ENCODE peak calls at places on chromosomes 1 and 21, in six cellular contexts. Z, T, F, A, I and D are unnamed samples.

GRCh38 chr1:225451340-225451739 is 23.5 kb upstream of the LBR start:
- DNase-seq in T (no peak), I (no peak), Z (no peak), A (no peak), F (no peak), D (no peak)

GRCh38 chr1:178513278-178513983 is 522 bp downstream of the TEX35 start:
- DNase-seq in I (no peak), F (no peak), T (no peak), Z (no peak), A (no peak), D (no peak)

GRCh38 chr21:39006653-39007417 is 176.4 kb downstream of the PSMG1 start:
- DNase-seq in F (no peak), A (no peak), Z (no peak), I (no peak), T (no peak), D (no peak)

GRCh38 chr1:248111157-248111556 is 16.2 kb downstream of the OR2L13 start:
- DNase-seq in F (no peak), A (no peak), T (no peak), Z (no peak), I (no peak), D (no peak)

GRCh38 chr1:13583592-13583963 is at the start of gene PDPN:
- DNase-seq in Z (no peak), T (no peak), I (no peak), F (peak), A (no peak), D (no peak)

GRCh38 chr1:175841613-175842234 is 98.3 kb upstream of the TNR start:
- DNase-seq in F (no peak), A (no peak), I (peak), T (no peak), Z (no peak), D (no peak)

GRCh38 chr1:182965096-182965495 is 12.1 kb upstream of the SHCBP1L start:
- DNase-seq in A (no peak), Z (no peak), T (no peak), I (no peak), F (no peak), D (no peak)

GRCh38 chr1:231817813-231818212 is 191.2 kb downstream of the DISC1 start:
- DNase-seq in I (no peak), A (no peak), T (no peak), Z (no peak), F (no peak), D (no peak)

GRCh38 chr1:22229374-22229773 is 86.5 kb upstream of the WNT4 start:
- DNase-seq in T (no peak), Z (peak), F (no peak), I (no peak), A (no peak), D (no peak)

GRCh38 chr21:32329331-32329730 is 30.7 kb downstream of the MRAP start:
- DNase-seq in T (no peak), A (no peak), I (no peak), Z (no peak), F (no peak), D (no peak)

GRCh38 chr1:201295861-201296260 is 12.6 kb downstream of the PKP1 start:
- DNase-seq in F (no peak), T (no peak), Z (peak), I (no peak), A (no peak), D (no peak)

GRCh38 chr21:33109574-33110339 is 39.8 kb downstream of the OLIG1 start:
- DNase-seq in T (no peak), I (no peak), A (no peak), F (no peak), Z (no peak), D (no peak)

GRCh38 chr1:40948741-40949528 is 30.6 kb upstream of the CTPS1 start:
- DNase-seq in T (peak), Z (peak), F (peak), I (peak), A (peak), D (no peak)

DNA sequence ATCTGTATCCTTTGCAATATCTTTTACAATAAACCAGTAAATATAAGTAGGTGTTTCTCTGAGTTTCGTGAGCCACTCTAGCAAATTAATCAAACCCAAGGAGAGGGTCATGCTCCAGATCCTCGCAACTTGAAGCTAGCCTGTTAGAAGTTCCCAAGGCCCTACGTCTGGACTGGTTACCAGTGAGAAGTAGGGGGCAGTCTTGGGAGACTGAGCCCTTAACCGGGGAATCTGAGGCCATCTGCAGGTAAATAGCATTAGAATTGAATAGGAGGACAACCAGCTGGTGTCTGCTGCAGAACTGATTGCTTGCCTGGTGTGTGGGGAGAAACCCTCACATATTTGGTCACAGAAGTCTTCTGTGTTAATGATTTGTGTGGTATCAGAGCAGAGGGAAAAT is 190.5 kb downstream of the RYR2 start:
- DNase-seq in I (no peak), A (no peak), F (no peak), Z (no peak), T (no peak), D (no peak)
- TF ChIP-seq CHD2 in I (no peak), A (no peak), F (no peak), Z (no peak), T (no peak), D (no peak)

DNA sequence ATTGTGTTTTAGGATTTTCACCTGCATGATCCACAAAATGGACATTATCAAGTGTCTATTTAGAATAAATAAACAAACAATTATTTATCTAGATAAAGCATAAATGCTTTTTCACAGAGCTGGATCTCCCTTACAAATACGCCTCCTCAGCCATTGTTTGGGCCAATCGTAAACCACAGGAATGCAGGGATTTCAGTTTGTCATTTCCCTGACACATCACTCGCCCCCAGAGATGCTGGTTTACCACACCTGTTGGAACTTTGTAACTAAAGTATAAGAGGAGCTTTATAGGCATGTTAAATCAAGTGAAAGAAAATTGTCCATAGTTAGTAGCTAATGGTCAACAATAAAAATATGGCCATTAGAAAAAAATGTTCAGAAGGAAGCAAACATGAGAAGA is 40.3 kb downstream of the GPR88 start:
- DNase-seq in A (no peak), I (no peak), T (no peak), Z (no peak), F (no peak), D (no peak)
- TF ChIP-seq CHD2 in A (no peak), I (no peak), T (no peak), Z (no peak), F (no peak), D (no peak)

DNA sequence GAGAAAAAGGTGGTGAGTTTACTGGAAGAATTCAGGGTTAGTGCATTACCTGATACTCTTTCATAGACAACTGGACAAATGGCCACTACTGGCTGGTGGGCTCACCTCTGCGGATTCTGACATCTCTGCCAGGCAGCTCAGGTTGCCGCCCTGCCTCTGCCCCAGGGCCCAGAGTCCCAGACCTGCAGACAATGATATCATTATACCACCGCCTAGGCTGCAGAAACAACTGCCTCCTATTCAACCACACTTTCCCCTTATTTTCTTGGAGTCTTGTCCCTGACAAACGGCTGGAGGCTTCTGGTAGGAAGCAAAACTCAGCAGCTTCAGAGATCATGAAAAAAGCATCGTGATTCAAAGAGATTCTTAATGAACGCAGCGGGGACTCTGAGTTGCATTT is 37.0 kb downstream of the IRF2BP2 start:
- DNase-seq in Z (no peak), F (no peak), I (no peak), T (no peak), A (no peak), D (no peak)
- TF ChIP-seq CHD2 in Z (no peak), F (no peak), I (no peak), T (no peak), A (no peak), D (no peak)

GRCh38 chr21:31254131-31254530 is 89.9 kb downstream of the TIAM1 start:
- DNase-seq in A (no peak), T (no peak), Z (no peak), F (no peak), I (no peak), D (no peak)

GRCh38 chr21:31251686-31252085 is 92.4 kb downstream of the TIAM1 start:
- DNase-seq in T (peak), F (no peak), A (no peak), I (no peak), Z (no peak), D (no peak)

GRCh38 chr21:31253684-31254083 is 90.4 kb downstream of the TIAM1 start:
- DNase-seq in Z (no peak), I (no peak), T (no peak), A (no peak), F (no peak), D (no peak)

GRCh38 chr21:31252091-31252490 is 92.0 kb downstream of the TIAM1 start:
- DNase-seq in A (no peak), T (peak), I (no peak), Z (no peak), F (no peak), D (no peak)

GRCh38 chr21:31252611-31253010 is 91.5 kb downstream of the TIAM1 start:
- DNase-seq in A (no peak), F (no peak), Z (no peak), I (no peak), T (peak), D (no peak)
- TF ChIP-seq CHD2 in A (no peak), F (no peak), Z (no peak), I (no peak), T (no peak), D (no peak)